ENCODE peak calls at places on chromosomes 3 and 15, in six cellular contexts. I is lower leg skin, N is tibial artery, Q is epithelial cell of esophagus, J is WTC11, P is left ventricle myocardium inferior. S is an unnamed sample.

GRCh38 chr3:50525191-50525590 is 21.8 kb upstream of the CACNA2D2 start:
- DNase-seq in I (no peak), N (no peak), Q (no peak), J (no peak), P (no peak), S (no peak)

GRCh38 chr3:48268381-48268935 is 27.6 kb downstream of the ZNF589 start:
- DNase-seq in I (peak), N (no peak), Q (peak), J (no peak), P (no peak), S (no peak)

GRCh38 chr15:67146214-67146613 is 80.8 kb downstream of the SMAD3 start:
- DNase-seq in I (no peak), N (no peak), Q (peak), J (no peak), P (peak), S (no peak)

GRCh38 chr3:3991598-3991997 is 192.4 kb downstream of the LRRN1 start:
- DNase-seq in I (no peak), N (no peak), Q (no peak), J (no peak), P (no peak), S (no peak)

GRCh38 chr3:105611304-105612192 is 244.8 kb downstream of the ALCAM start:
- DNase-seq in I (no peak), N (no peak), Q (peak), J (no peak), P (no peak), S (no peak)

GRCh38 chr3:158532099-158532734 is 38.8 kb upstream of the MLF1 start:
- DNase-seq in I (no peak), N (no peak), Q (peak), J (no peak), P (no peak), S (no peak)

GRCh38 chr3:15815696-15816095 is 17.9 kb upstream of the ANKRD28 start:
- DNase-seq in I (no peak), N (no peak), Q (peak), J (no peak), P (no peak), S (no peak)

GRCh38 chr3:196643201-196643749 is 3.8 kb downstream of the NRROS start:
- DNase-seq in I (no peak), N (peak), Q (no peak), J (no peak), P (no peak), S (no peak)

GRCh38 chr3:127791221-127791913 is 30.9 kb downstream of the MGLL start:
- DNase-seq in I (no peak), N (no peak), Q (peak), J (peak), P (no peak), S (no peak)

GRCh38 chr3:141274411-141275031 is 42.9 kb downstream of the PXYLP1 start:
- DNase-seq in I (no peak), N (no peak), Q (peak), J (no peak), P (no peak), S (no peak)

GRCh38 chr3:73572371-73572770 is 52.4 kb downstream of the PDZRN3 start:
- DNase-seq in I (no peak), N (no peak), Q (no peak), J (no peak), P (no peak), S (no peak)

GRCh38 chr3:55487376-55488241 is 503 bp upstream of the WNT5A start:
- DNase-seq in I (no peak), N (no peak), Q (peak), J (peak), P (peak), S (no peak)

GRCh38 chr3:81268526-81268925 is 492.9 kb downstream of the GBE1 start:
- DNase-seq in I (no peak), N (no peak), Q (no peak), J (no peak), P (no peak), S (no peak)

GRCh38 chr3:9986230-9986725 is 363 bp downstream of the EMC3 start:
- DNase-seq in I (no peak), N (no peak), Q (peak), J (no peak), P (no peak), S (no peak)

GRCh38 chr3:46405301-46406079 is 1.4 kb downstream of the CCR5AS start:
- DNase-seq in I (peak), N (peak), Q (peak), J (no peak), P (no peak), S (no peak)

GRCh38 chr15:25773248-25773647 is 89.9 kb downstream of the ATP10A start:
- DNase-seq in I (peak), N (no peak), Q (no peak), J (no peak), P (no peak), S (peak)

GRCh38 chr3:74592359-74592758 is 22.1 kb downstream of the CNTN3 start:
- DNase-seq in I (no peak), N (no peak), Q (no peak), J (no peak), P (no peak), S (no peak)

GRCh38 chr15:88258021-88258641 is 1.6 kb upstream of the NTRK3 start:
- DNase-seq in I (no peak), N (peak), Q (no peak), J (peak), P (no peak), S (no peak)

GRCh38 chr3:120506828-120507774 is 56.3 kb upstream of the FSTL1 start:
- DNase-seq in I (peak), N (peak), Q (peak), J (peak), P (no peak), S (no peak)

GRCh38 chr3:64878372-64878771 is 190.6 kb upstream of the ADAMTS9 start:
- DNase-seq in I (no peak), N (no peak), Q (peak), J (no peak), P (no peak), S (no peak)

GRCh38 chr3:64728428-64728827 is 40.6 kb upstream of the ADAMTS9 start:
- DNase-seq in I (no peak), N (no peak), Q (no peak), J (no peak), P (peak), S (no peak)

GRCh38 chr15:96462768-96463167 is 132.3 kb downstream of the NR2F2 start:
- DNase-seq in I (no peak), N (no peak), Q (no peak), J (no peak), P (no peak), S (no peak)
- TF ChIP-seq CTCF in I (no peak), N (no peak), Q (no peak), J (no peak), P (no peak), S (no peak)

GRCh38 chr3:62622553-62623174 is 249.3 kb upstream of the FEZF2 start:
- DNase-seq in I (no peak), N (no peak), Q (peak), J (no peak), P (no peak), S (no peak)
- TF ChIP-seq CTCF in I (no peak), N (peak), Q (peak), J (peak), P (peak), S (peak)

DNA sequence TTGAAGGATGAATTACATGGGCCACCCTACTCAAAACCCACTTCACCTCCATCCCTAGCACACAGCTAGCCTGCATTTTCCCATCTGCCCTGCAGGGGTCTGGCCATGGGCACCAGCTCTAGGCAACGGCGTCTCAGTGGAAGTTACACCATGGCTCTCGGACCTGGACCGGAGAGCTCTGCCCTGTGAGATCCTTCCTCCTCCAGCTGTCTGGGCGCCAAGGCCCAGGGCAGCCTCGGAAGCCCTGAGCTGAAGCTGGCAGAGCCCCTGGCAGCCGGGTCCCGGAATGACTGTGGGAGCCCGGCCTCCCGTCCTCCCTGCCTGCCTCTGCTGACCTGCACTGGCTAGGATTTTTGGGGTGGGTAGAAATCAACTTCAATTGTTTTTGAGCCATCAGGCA is 98.9 kb downstream of the CHSY1 start:
- DNase-seq in I (no peak), N (no peak), Q (no peak), J (peak), P (no peak), S (no peak)
- TF ChIP-seq CTCF in I (no peak), N (no peak), Q (peak), J (peak), P (peak), S (peak)

GRCh38 chr3:194521514-194522260 is 34.9 kb upstream of the ATP13A3 start:
- DNase-seq in I (no peak), N (no peak), Q (peak), J (no peak), P (no peak), S (no peak)

GRCh38 chr3:194522579-194523046 is 35.8 kb upstream of the ATP13A3 start:
- DNase-seq in I (no peak), N (no peak), Q (peak), J (no peak), P (no peak), S (no peak)

GRCh38 chr3:194517333-194517732 is 30.5 kb upstream of the ATP13A3 start:
- DNase-seq in I (no peak), N (no peak), Q (no peak), J (no peak), P (no peak), S (no peak)

GRCh38 chr3:194514626-194515025 is 27.8 kb upstream of the ATP13A3 start:
- DNase-seq in I (no peak), N (no peak), Q (no peak), J (no peak), P (no peak), S (no peak)

GRCh38 chr3:194518652-194519051 is 31.9 kb upstream of the ATP13A3 start:
- DNase-seq in I (no peak), N (no peak), Q (peak), J (no peak), P (no peak), S (no peak)
- TF ChIP-seq CTCF in I (no peak), N (no peak), Q (no peak), J (no peak), P (no peak), S (no peak)

GRCh38 chr15:69793783-69794451 is 303.8 kb downstream of the TLE3 start:
- DNase-seq in I (no peak), N (no peak), Q (no peak), J (no peak), P (no peak), S (no peak)
- TF ChIP-seq CTCF in I (no peak), N (no peak), Q (no peak), J (no peak), P (no peak), S (no peak)

GRCh38 chr15:79593119-79593869 is 161.2 kb downstream of the MINAR1 start:
- DNase-seq in I (no peak), N (no peak), Q (peak), J (peak), P (no peak), S (no peak)
- TF ChIP-seq CTCF in I (no peak), N (no peak), Q (no peak), J (no peak), P (no peak), S (peak)

GRCh38 chr3:122088519-122088918 is 33.4 kb downstream of the CD86 start:
- DNase-seq in I (no peak), N (no peak), Q (no peak), J (no peak), P (no peak), S (no peak)

GRCh38 chr3:122094125-122094524 is 39.0 kb downstream of the CD86 start:
- DNase-seq in I (no peak), N (no peak), Q (no peak), J (no peak), P (no peak), S (no peak)

GRCh38 chr3:122094693-122095092 is 39.5 kb downstream of the CD86 start:
- DNase-seq in I (no peak), N (no peak), Q (no peak), J (no peak), P (no peak), S (no peak)

GRCh38 chr3:122091602-122092006 is 36.4 kb downstream of the CD86 start:
- DNase-seq in I (no peak), N (no peak), Q (no peak), J (no peak), P (no peak), S (no peak)

GRCh38 chr3:122092460-122093165 is 37.5 kb downstream of the CD86 start:
- DNase-seq in I (peak), N (peak), Q (peak), J (peak), P (peak), S (no peak)
- TF ChIP-seq CTCF in I (no peak), N (no peak), Q (peak), J (peak), P (peak), S (peak)

DNA sequence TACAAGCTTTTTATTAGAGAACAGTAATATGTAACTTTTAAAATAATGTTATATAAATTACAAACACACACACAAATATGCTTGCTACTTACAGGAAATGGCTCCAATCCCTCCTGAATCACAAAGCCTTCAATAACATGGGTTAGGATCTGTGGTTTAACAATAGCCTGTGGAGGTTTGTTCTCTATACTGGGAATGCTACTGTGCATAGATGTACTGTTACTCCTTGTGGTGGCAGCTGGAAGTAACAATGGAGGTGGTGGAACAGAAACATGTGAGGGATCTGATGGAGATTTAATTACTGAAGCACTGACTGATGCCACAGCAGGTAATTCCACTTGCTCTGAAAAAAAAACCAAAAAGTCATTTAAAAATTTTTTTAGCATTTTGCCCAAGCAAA is 64.4 kb downstream of the PHC3 start:
- DNase-seq in I (no peak), N (no peak), Q (peak), J (no peak), P (no peak), S (no peak)
- TF ChIP-seq CTCF in I (no peak), N (no peak), Q (peak), J (no peak), P (no peak), S (no peak)

S was measured in D721Med.